ENCODE peak calls at places on chromosomes 12 and 14, in nine cellular contexts. A is central memory CD4-positive, alpha-beta T cell; W is brain pericyte; N is A172; L is HS-27A; Z is stimulated activated CD8-positive, alpha-beta memory T cell treated with anti-CD3 and anti-CD28 coated beads, Interleukin-12 subunit alpha, Interleukin-12 subunit beta, amount 100 ng/mL, for 1 hour; Q is cardiac muscle cell; P is NCI-H2107; G is left cardiac atrium. O is an unnamed sample.
A peak's percentile ranks its signal among the peaks of the same experiment; 100 is the strongest.

GRCh38 chr12:49357099-49357678 is 10.1 kb upstream of the SPATS2 start:
- DNase-seq in A (no peak), W (no peak), N (peak; percentile 28), L (no peak), Z (no peak), Q (peak; percentile 75), P (no peak), G (no peak), O (no peak)

GRCh38 chr12:131266591-131267467 is 313.1 kb downstream of the ADGRD1 start:
- DNase-seq in A (no peak), W (no peak), N (no peak), L (no peak), Z (no peak), Q (no peak), P (no peak), G (no peak), O (no peak)

GRCh38 chr12:110934093-110934852 is 13.9 kb upstream of the MYL2 start:
- DNase-seq in A (no peak), W (no peak), N (peak; percentile 70), L (no peak), Z (no peak), Q (no peak), P (no peak), G (no peak), O (no peak)

GRCh38 chr12:26345471-26346003 is 150.2 kb downstream of the SSPN start:
- DNase-seq in A (no peak), W (no peak), N (no peak), L (no peak), Z (no peak), Q (no peak), P (no peak), G (no peak), O (no peak)

GRCh38 chr12:82383930-82384513 is 25.7 kb downstream of the METTL25 start:
- DNase-seq in A (no peak), W (no peak), N (peak; percentile 20), L (no peak), Z (no peak), Q (peak; percentile 61), P (no peak), G (no peak), O (peak; percentile 4)

GRCh38 chr12:32944195-32944594 is 47.6 kb upstream of the PKP2 start:
- DNase-seq in A (no peak), W (no peak), N (peak; percentile 31), L (no peak), Z (no peak), Q (no peak), P (no peak), G (no peak), O (no peak)

GRCh38 chr14:99125616-99126431 is 146.2 kb downstream of the BCL11B start:
- DNase-seq in A (no peak), W (no peak), N (no peak), L (no peak), Z (no peak), Q (no peak), P (no peak), G (no peak), O (no peak)

GRCh38 chr14:64758711-64759554 is 54.7 kb downstream of the PLEKHG3 start:
- DNase-seq in A (no peak), W (no peak), N (peak; percentile 74), L (peak; percentile 56), Z (no peak), Q (peak; percentile 95), P (no peak), G (peak; percentile 62), O (peak; percentile 89)

GRCh38 chr12:87025976-87026375 is 769.8 kb upstream of the MGAT4C start:
- DNase-seq in A (no peak), W (no peak), N (no peak), L (no peak), Z (no peak), Q (peak; percentile 2), P (no peak), G (no peak), O (no peak)

GRCh38 chr14:69690042-69690441 is 76.9 kb upstream of the SRSF5 start:
- DNase-seq in A (no peak), W (no peak), N (no peak), L (no peak), Z (no peak), Q (no peak), P (no peak), G (no peak), O (no peak)

GRCh38 chr14:76271371-76271770 is 104.6 kb upstream of the ESRRB start:
- DNase-seq in A (no peak), W (no peak), N (no peak), L (no peak), Z (no peak), Q (no peak), P (no peak), G (no peak), O (no peak)

GRCh38 chr12:16588812-16589211 is 17.1 kb downstream of the LMO3 start:
- DNase-seq in A (no peak), W (no peak), N (no peak), L (no peak), Z (no peak), Q (no peak), P (no peak), G (no peak), O (no peak)

GRCh38 chr14:29242755-29243340 is 476.3 kb downstream of the FOXG1 start:
- DNase-seq in A (no peak), W (no peak), N (peak; percentile 31), L (no peak), Z (no peak), Q (peak; percentile 56), P (peak; percentile 36), G (no peak), O (no peak)

GRCh38 chr14:30928462-30928861 is 54.1 kb downstream of the COCH start:
- DNase-seq in A (no peak), W (no peak), N (no peak), L (no peak), Z (no peak), Q (peak; percentile 22), P (no peak), G (no peak), O (no peak)

GRCh38 chr12:14548609-14549008 is 19.1 kb downstream of the PLBD1 start:
- DNase-seq in A (no peak), W (no peak), N (no peak), L (no peak), Z (no peak), Q (no peak), P (no peak), G (no peak), O (no peak)

GRCh38 chr12:121017966-121018491 is 1.7 kb upstream of the C12orf43 start:
- DNase-seq in A (no peak), W (no peak), N (no peak), L (no peak), Z (no peak), Q (no peak), P (no peak), G (no peak), O (no peak)

GRCh38 chr14:76546426-76547221 is 170.7 kb downstream of the ESRRB start:
- DNase-seq in A (no peak), W (no peak), N (peak; percentile 19), L (peak; percentile 8), Z (no peak), Q (peak; percentile 25), P (no peak), G (no peak), O (no peak)

GRCh38 chr12:116697305-116698130 is 40.4 kb downstream of the SPRING1 start:
- DNase-seq in A (no peak), W (no peak), N (peak; percentile 18), L (no peak), Z (no peak), Q (peak; percentile 26), P (peak; percentile 23), G (no peak), O (no peak)